ENCODE peak calls at places on chromosomes 16 and 17, in five cellular contexts. G is T-helper 1 cell, S is hypothalamus, T is Daoy, Y is PC-3. V is an unnamed sample.

GRCh38 chr16:88688013-88688778 is 1.9 kb upstream of the SNAI3 start:
- DNase-seq in G (no peak), S (no peak), T (peak; percentile 53), Y (no peak), V (no peak)

GRCh38 chr17:8152981-8153549 is 861 bp upstream of the PER1 start:
- DNase-seq in G (no peak), S (no peak), T (no peak), Y (no peak), V (no peak)

GRCh38 chr17:77092025-77092424 is 48.7 kb upstream of the SEC14L1 start:
- DNase-seq in G (no peak), S (no peak), T (no peak), Y (no peak), V (no peak)

GRCh38 chr17:37064166-37064565 is 115.4 kb downstream of the AATF start:
- DNase-seq in G (no peak), S (no peak), T (no peak), Y (no peak), V (no peak)

GRCh38 chr16:88806491-88807111 is 3.0 kb downstream of the CDT1 start:
- DNase-seq in G (no peak), S (no peak), T (no peak), Y (no peak), V (no peak)

GRCh38 chr16:57609541-57610401 is 18.7 kb upstream of the ADGRG1 start:
- DNase-seq in G (no peak), S (no peak), T (no peak), Y (no peak), V (no peak)

GRCh38 chr17:65474658-65475057 is 86.8 kb downstream of the AXIN2 start:
- DNase-seq in G (no peak), S (no peak), T (no peak), Y (no peak), V (no peak)

GRCh38 chr17:55743103-55743679 is 7.7 kb upstream of the PCTP start:
- DNase-seq in G (no peak), S (no peak), T (peak; percentile 61), Y (peak; percentile 97), V (no peak)

GRCh38 chr17:78176548-78177025 is 8.2 kb downstream of the SYNGR2 start:
- DNase-seq in G (peak; percentile 42), S (peak; percentile 15), T (peak; percentile 60), Y (peak; percentile 44), V (peak; percentile 83)